ENCODE peak calls at places on chromosomes 12 and 14, in seven cellular contexts. One of them, this sample, is unnamed.

GRCh38 chr12:60257063-60257462 is 661.2 kb downstream of the SLC16A7 start:
- DNase-seq in gastrocnemius medialis: no peak
- DNase-seq in CD4-positive, alpha-beta T cell: no peak
- DNase-seq in hippocampal formation: no peak
- DNase-seq in epithelial cell of esophagus: peak
- DNase-seq in HFF-Myc: peak
- DNase-seq in HEK293T: no peak
- DNase-seq in this sample: no peak

GRCh38 chr12:97359291-97359690 is 103.3 kb upstream of the RMST start:
- DNase-seq in gastrocnemius medialis: no peak
- DNase-seq in CD4-positive, alpha-beta T cell: no peak
- DNase-seq in hippocampal formation: no peak
- DNase-seq in epithelial cell of esophagus: no peak
- DNase-seq in HFF-Myc: no peak
- DNase-seq in HEK293T: no peak
- DNase-seq in this sample: no peak

GRCh38 chr12:29695026-29695425 is 88.7 kb downstream of the TMTC1 start:
- DNase-seq in gastrocnemius medialis: no peak
- DNase-seq in CD4-positive, alpha-beta T cell: no peak
- DNase-seq in hippocampal formation: no peak
- DNase-seq in epithelial cell of esophagus: no peak
- DNase-seq in HFF-Myc: peak
- DNase-seq in HEK293T: no peak
- DNase-seq in this sample: no peak

GRCh38 chr14:23339506-23340268 is 13.0 kb downstream of the SLC22A17 start:
- DNase-seq in gastrocnemius medialis: no peak
- DNase-seq in CD4-positive, alpha-beta T cell: no peak
- DNase-seq in hippocampal formation: no peak
- DNase-seq in epithelial cell of esophagus: no peak
- DNase-seq in HFF-Myc: no peak
- DNase-seq in HEK293T: no peak
- DNase-seq in this sample: no peak

GRCh38 chr14:67526676-67527459 is 6.2 kb upstream of the PLEKHH1 start:
- DNase-seq in gastrocnemius medialis: peak
- DNase-seq in CD4-positive, alpha-beta T cell: no peak
- DNase-seq in hippocampal formation: peak
- DNase-seq in epithelial cell of esophagus: peak
- DNase-seq in HFF-Myc: peak
- DNase-seq in HEK293T: peak
- DNase-seq in this sample: no peak

GRCh38 chr14:52342849-52343606 is 28.9 kb downstream of the PTGER2 start:
- DNase-seq in gastrocnemius medialis: no peak
- DNase-seq in CD4-positive, alpha-beta T cell: no peak
- DNase-seq in hippocampal formation: no peak
- DNase-seq in epithelial cell of esophagus: peak
- DNase-seq in HFF-Myc: no peak
- DNase-seq in HEK293T: no peak
- DNase-seq in this sample: no peak

GRCh38 chr14:60773558-60773957 is 39.0 kb downstream of the MNAT1 start:
- DNase-seq in gastrocnemius medialis: no peak
- DNase-seq in CD4-positive, alpha-beta T cell: no peak
- DNase-seq in hippocampal formation: no peak
- DNase-seq in epithelial cell of esophagus: no peak
- DNase-seq in HFF-Myc: no peak
- DNase-seq in HEK293T: no peak
- DNase-seq in this sample: no peak

GRCh38 chr12:5988088-5988487 is 43.0 kb upstream of the ANO2 start:
- DNase-seq in gastrocnemius medialis: no peak
- DNase-seq in CD4-positive, alpha-beta T cell: no peak
- DNase-seq in hippocampal formation: no peak
- DNase-seq in epithelial cell of esophagus: no peak
- DNase-seq in HFF-Myc: no peak
- DNase-seq in HEK293T: no peak
- DNase-seq in this sample: no peak

GRCh38 chr14:103194256-103195045 is 71.2 kb downstream of the TNFAIP2 start:
- DNase-seq in gastrocnemius medialis: no peak
- DNase-seq in CD4-positive, alpha-beta T cell: no peak
- DNase-seq in hippocampal formation: no peak
- DNase-seq in epithelial cell of esophagus: peak
- DNase-seq in HFF-Myc: no peak
- DNase-seq in HEK293T: no peak
- DNase-seq in this sample: peak

GRCh38 chr12:69240625-69240984 is 1.2 kb downstream of the CPSF6 start:
- DNase-seq in gastrocnemius medialis: no peak
- DNase-seq in CD4-positive, alpha-beta T cell: no peak
- DNase-seq in hippocampal formation: no peak
- DNase-seq in epithelial cell of esophagus: peak
- DNase-seq in HFF-Myc: no peak
- DNase-seq in HEK293T: no peak
- DNase-seq in this sample: no peak

GRCh38 chr12:6766651-6767300 is 613 bp downstream of the PTMS start:
- DNase-seq in gastrocnemius medialis: peak
- DNase-seq in CD4-positive, alpha-beta T cell: peak
- DNase-seq in hippocampal formation: peak
- DNase-seq in epithelial cell of esophagus: peak
- DNase-seq in HFF-Myc: no peak
- DNase-seq in HEK293T: peak
- DNase-seq in this sample: no peak

GRCh38 chr14:64060648-64061096 is 207.9 kb downstream of the SYNE2 start:
- DNase-seq in gastrocnemius medialis: peak
- DNase-seq in CD4-positive, alpha-beta T cell: no peak
- DNase-seq in hippocampal formation: no peak
- DNase-seq in epithelial cell of esophagus: peak
- DNase-seq in HFF-Myc: peak
- DNase-seq in HEK293T: peak
- DNase-seq in this sample: no peak

GRCh38 chr12:58359084-58359483 is 417.7 kb downstream of the ATP23 start:
- DNase-seq in gastrocnemius medialis: no peak
- DNase-seq in CD4-positive, alpha-beta T cell: no peak
- DNase-seq in hippocampal formation: no peak
- DNase-seq in epithelial cell of esophagus: no peak
- DNase-seq in HFF-Myc: peak
- DNase-seq in HEK293T: no peak
- DNase-seq in this sample: no peak

GRCh38 chr12:115155665-115156645 is 472.0 kb upstream of the TBX3 start:
- DNase-seq in gastrocnemius medialis: no peak
- DNase-seq in CD4-positive, alpha-beta T cell: no peak
- DNase-seq in hippocampal formation: no peak
- DNase-seq in epithelial cell of esophagus: peak
- DNase-seq in HFF-Myc: peak
- DNase-seq in HEK293T: no peak
- DNase-seq in this sample: no peak

GRCh38 chr12:3271146-3271545 is 194.0 kb downstream of the TSPAN9 start:
- DNase-seq in gastrocnemius medialis: no peak
- DNase-seq in CD4-positive, alpha-beta T cell: no peak
- DNase-seq in hippocampal formation: no peak
- DNase-seq in epithelial cell of esophagus: no peak
- DNase-seq in HFF-Myc: no peak
- DNase-seq in HEK293T: no peak
- DNase-seq in this sample: no peak

GRCh38 chr14:99982449-99983250 is 82.6 kb upstream of the EVL start:
- DNase-seq in gastrocnemius medialis: peak
- DNase-seq in CD4-positive, alpha-beta T cell: peak
- DNase-seq in hippocampal formation: peak
- DNase-seq in epithelial cell of esophagus: peak
- DNase-seq in HFF-Myc: no peak
- DNase-seq in HEK293T: peak
- DNase-seq in this sample: no peak

GRCh38 chr14:60106341-60106740 is 14.6 kb downstream of the PCNX4 start:
- DNase-seq in gastrocnemius medialis: peak
- DNase-seq in CD4-positive, alpha-beta T cell: no peak
- DNase-seq in hippocampal formation: peak
- DNase-seq in epithelial cell of esophagus: peak
- DNase-seq in HFF-Myc: no peak
- DNase-seq in HEK293T: no peak
- DNase-seq in this sample: no peak

GRCh38 chr12:100797246-100797645 is 2.7 kb downstream of the ANO4 start:
- DNase-seq in gastrocnemius medialis: no peak
- DNase-seq in CD4-positive, alpha-beta T cell: no peak
- DNase-seq in hippocampal formation: peak
- DNase-seq in epithelial cell of esophagus: no peak
- DNase-seq in HFF-Myc: no peak
- DNase-seq in HEK293T: no peak
- DNase-seq in this sample: no peak

GRCh38 chr14:71021347-71022014 is 114.2 kb downstream of the PCNX1 start:
- DNase-seq in gastrocnemius medialis: no peak
- DNase-seq in CD4-positive, alpha-beta T cell: no peak
- DNase-seq in hippocampal formation: no peak
- DNase-seq in epithelial cell of esophagus: no peak
- DNase-seq in HFF-Myc: peak
- DNase-seq in HEK293T: no peak
- DNase-seq in this sample: no peak

GRCh38 chr14:98919431-98919830 is 352.6 kb downstream of the BCL11B start:
- DNase-seq in gastrocnemius medialis: no peak
- DNase-seq in CD4-positive, alpha-beta T cell: no peak
- DNase-seq in hippocampal formation: no peak
- DNase-seq in epithelial cell of esophagus: no peak
- DNase-seq in HFF-Myc: no peak
- DNase-seq in HEK293T: no peak
- DNase-seq in this sample: no peak

GRCh38 chr14:48936881-48937280 is 649.3 kb downstream of the RPS29 start:
- DNase-seq in gastrocnemius medialis: no peak
- DNase-seq in CD4-positive, alpha-beta T cell: no peak
- DNase-seq in hippocampal formation: no peak
- DNase-seq in epithelial cell of esophagus: no peak
- DNase-seq in HFF-Myc: no peak
- DNase-seq in HEK293T: no peak
- DNase-seq in this sample: no peak

GRCh38 chr12:121947966-121948365 is 29.6 kb downstream of the CFAP251 start:
- DNase-seq in gastrocnemius medialis: no peak
- DNase-seq in CD4-positive, alpha-beta T cell: no peak
- DNase-seq in hippocampal formation: no peak
- DNase-seq in epithelial cell of esophagus: no peak
- DNase-seq in HFF-Myc: no peak
- DNase-seq in HEK293T: no peak
- DNase-seq in this sample: no peak

GRCh38 chr12:39660101-39660500 is 40.5 kb upstream of the ABCD2 start:
- DNase-seq in gastrocnemius medialis: no peak
- DNase-seq in CD4-positive, alpha-beta T cell: no peak
- DNase-seq in hippocampal formation: no peak
- DNase-seq in epithelial cell of esophagus: no peak
- DNase-seq in HFF-Myc: no peak
- DNase-seq in HEK293T: no peak
- DNase-seq in this sample: no peak

GRCh38 chr14:24956104-24956503 is 93.8 kb downstream of the STXBP6 start:
- DNase-seq in gastrocnemius medialis: no peak
- DNase-seq in CD4-positive, alpha-beta T cell: no peak
- DNase-seq in hippocampal formation: no peak
- DNase-seq in epithelial cell of esophagus: no peak
- DNase-seq in HFF-Myc: no peak
- DNase-seq in HEK293T: no peak
- DNase-seq in this sample: no peak

GRCh38 chr14:55843718-55844403 is 263.9 kb downstream of the KTN1 start:
- DNase-seq in gastrocnemius medialis: no peak
- DNase-seq in CD4-positive, alpha-beta T cell: no peak
- DNase-seq in hippocampal formation: no peak
- DNase-seq in epithelial cell of esophagus: no peak
- DNase-seq in HFF-Myc: no peak
- DNase-seq in HEK293T: no peak
- DNase-seq in this sample: no peak

GRCh38 chr12:4701863-4702262 is 18.3 kb upstream of the GALNT8 start:
- DNase-seq in gastrocnemius medialis: no peak
- DNase-seq in CD4-positive, alpha-beta T cell: no peak
- DNase-seq in hippocampal formation: no peak
- DNase-seq in epithelial cell of esophagus: no peak
- DNase-seq in HFF-Myc: no peak
- DNase-seq in HEK293T: no peak
- DNase-seq in this sample: no peak

GRCh38 chr14:96634481-96634880 is 132.3 kb downstream of the PAPOLA start:
- DNase-seq in gastrocnemius medialis: no peak
- DNase-seq in CD4-positive, alpha-beta T cell: no peak
- DNase-seq in hippocampal formation: no peak
- DNase-seq in epithelial cell of esophagus: no peak
- DNase-seq in HFF-Myc: no peak
- DNase-seq in HEK293T: peak
- DNase-seq in this sample: peak

GRCh38 chr12:104763163-104763805 is 194.8 kb downstream of the SLC41A2 start:
- DNase-seq in gastrocnemius medialis: no peak
- DNase-seq in CD4-positive, alpha-beta T cell: no peak
- DNase-seq in hippocampal formation: no peak
- DNase-seq in epithelial cell of esophagus: peak
- DNase-seq in HFF-Myc: peak
- DNase-seq in HEK293T: no peak
- DNase-seq in this sample: no peak

GRCh38 chr14:104939666-104940410 is 15.2 kb downstream of the PLD4 start:
- DNase-seq in gastrocnemius medialis: no peak
- DNase-seq in CD4-positive, alpha-beta T cell: no peak
- DNase-seq in hippocampal formation: no peak
- DNase-seq in epithelial cell of esophagus: no peak
- DNase-seq in HFF-Myc: no peak
- DNase-seq in HEK293T: no peak
- DNase-seq in this sample: no peak

This sample was measured in coronary artery.